ENCODE peak calls at places on chromosome 1, in six cellular contexts. E, H, O, F, W and J are unnamed samples.

GRCh38 chr1:9201421-9202239 is 32.9 kb upstream of the H6PD start:
- DNase-seq in E (peak), H (no peak), O (peak), F (no peak), W (peak), J (peak)

GRCh38 chr1:110645172-110645571 is 29.6 kb downstream of the KCNA3 start:
- DNase-seq in E (no peak), H (no peak), O (no peak), F (no peak), W (no peak), J (no peak)

GRCh38 chr1:220113136-220113695 is 19.3 kb downstream of the IARS2 start:
- DNase-seq in E (peak), H (no peak), O (peak), F (no peak), W (peak), J (no peak)

GRCh38 chr1:212982430-212983152 is 32.2 kb downstream of the VASH2 start:
- DNase-seq in E (no peak), H (no peak), O (peak), F (no peak), W (no peak), J (peak)

GRCh38 chr1:114718661-114719423 is 2.3 kb upstream of the NRAS start:
- DNase-seq in E (peak), H (no peak), O (peak), F (no peak), W (peak), J (no peak)

GRCh38 chr1:21160263-21160662 is 16.4 kb downstream of the EIF4G3 start:
- DNase-seq in E (no peak), H (no peak), O (no peak), F (no peak), W (no peak), J (no peak)

GRCh38 chr1:156100205-156100995 is 14.1 kb upstream of the LMNA start:
- DNase-seq in E (no peak), H (no peak), O (no peak), F (no peak), W (no peak), J (no peak)

GRCh38 chr1:214332950-214333798 is 52.2 kb downstream of the SMYD2 start:
- DNase-seq in E (peak), H (peak), O (peak), F (no peak), W (peak), J (peak)

GRCh38 chr1:152745289-152745704 is 12.5 kb upstream of the KPRP start:
- DNase-seq in E (no peak), H (no peak), O (peak), F (no peak), W (peak), J (no peak)

GRCh38 chr1:32256473-32257226 is 5.6 kb downstream of the LCK start:
- DNase-seq in E (no peak), H (no peak), O (no peak), F (no peak), W (no peak), J (no peak)

GRCh38 chr1:166432655-166433054 is 265.9 kb upstream of the FAM78B start:
- DNase-seq in E (no peak), H (no peak), O (no peak), F (no peak), W (no peak), J (no peak)

GRCh38 chr1:166951050-166951449 is 24.3 kb downstream of the ILDR2 start:
- DNase-seq in E (no peak), H (no peak), O (no peak), F (no peak), W (no peak), J (no peak)

GRCh38 chr1:29161977-29162376 is 19.7 kb downstream of the SRSF4 start:
- DNase-seq in E (no peak), H (no peak), O (no peak), F (no peak), W (no peak), J (no peak)

GRCh38 chr1:160818207-160818935 is 22.4 kb downstream of the LY9 start:
- DNase-seq in E (no peak), H (no peak), O (no peak), F (no peak), W (no peak), J (no peak)

GRCh38 chr1:84379781-84380180 is 18.5 kb upstream of the DNASE2B start:
- DNase-seq in E (no peak), H (no peak), O (no peak), F (no peak), W (no peak), J (no peak)

GRCh38 chr1:84379128-84379527 is 19.2 kb upstream of the DNASE2B start:
- DNase-seq in E (peak), H (no peak), O (peak), F (no peak), W (peak), J (no peak)

GRCh38 chr1:84374991-84375838 is 23.1 kb upstream of the DNASE2B start:
- DNase-seq in E (no peak), H (no peak), O (no peak), F (no peak), W (no peak), J (no peak)

GRCh38 chr1:84375965-84376910 is 22.0 kb upstream of the DNASE2B start:
- DNase-seq in E (no peak), H (no peak), O (peak), F (no peak), W (no peak), J (no peak)

DNA sequence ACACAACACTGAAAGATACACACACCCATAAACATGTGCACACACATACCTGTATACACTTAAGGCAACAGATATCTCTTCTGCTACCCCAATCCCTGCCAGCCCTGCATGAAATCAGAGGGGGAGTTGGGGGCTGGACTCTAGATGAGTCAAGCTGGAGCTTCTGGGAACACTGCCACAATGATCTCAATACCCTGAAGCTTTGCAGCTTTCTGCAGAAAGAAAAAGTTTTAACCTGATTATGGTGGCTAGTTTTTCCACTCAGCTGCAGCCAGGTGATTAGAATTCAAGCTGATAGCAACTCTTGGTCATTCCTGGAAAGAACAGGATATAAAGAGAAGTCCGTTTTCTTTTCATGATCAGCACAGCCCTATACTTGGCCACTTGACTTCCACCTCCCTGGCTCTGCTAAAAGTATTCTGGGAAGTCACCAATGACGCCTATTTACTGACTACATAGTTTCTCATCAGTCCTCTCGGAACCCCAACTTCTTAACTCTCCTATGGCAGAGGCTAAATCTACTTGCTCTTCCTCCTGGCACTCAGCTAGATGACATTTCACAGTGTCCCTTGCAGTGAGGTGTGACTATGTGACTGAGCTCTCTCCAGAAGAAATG is 20.7 kb upstream of the DNASE2B start:
- DNase-seq in E (peak), H (no peak), O (peak), F (no peak), W (no peak), J (no peak)
- H4K91ac ChIP-seq in E (no peak), H (no peak), O (peak), F (no peak), W (no peak), J (no peak)

GRCh38 chr1:228552596-228553176 is 65.5 kb downstream of the RNF187 start:
- DNase-seq in E (no peak), H (no peak), O (no peak), F (no peak), W (peak), J (no peak)
- H4K91ac ChIP-seq in E (no peak), H (no peak), O (no peak), F (no peak), W (no peak), J (no peak)

GRCh38 chr1:73671530-73671929 is 526.4 kb downstream of the LRRIQ3 start:
- DNase-seq in E (no peak), H (no peak), O (no peak), F (no peak), W (no peak), J (no peak)

GRCh38 chr1:73674945-73675561 is 522.9 kb downstream of the LRRIQ3 start:
- DNase-seq in E (peak), H (no peak), O (no peak), F (no peak), W (peak), J (no peak)

DNA sequence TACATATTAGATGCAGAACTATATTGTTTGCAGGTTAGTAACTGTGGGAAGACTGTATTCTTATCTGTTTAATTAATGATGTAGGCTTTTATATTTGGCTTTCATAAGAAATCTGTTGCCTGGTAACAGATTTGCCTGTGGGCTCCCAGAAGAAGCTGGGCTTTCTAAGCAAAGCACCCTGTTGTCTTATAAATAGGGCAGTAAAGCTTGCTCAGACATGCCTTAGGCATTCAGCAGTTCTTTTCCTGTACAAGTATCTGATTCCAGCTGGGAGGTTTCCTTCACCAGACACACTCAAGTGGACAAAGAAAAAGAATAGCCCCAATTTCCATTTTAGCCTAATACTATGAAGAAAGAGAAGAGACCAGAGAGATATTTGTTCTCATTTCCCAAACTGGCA is 524.0 kb downstream of the LRRIQ3 start:
- DNase-seq in E (no peak), H (no peak), O (no peak), F (no peak), W (no peak), J (no peak)
- H4K91ac ChIP-seq in E (no peak), H (no peak), O (no peak), F (no peak), W (no peak), J (no peak)

DNA sequence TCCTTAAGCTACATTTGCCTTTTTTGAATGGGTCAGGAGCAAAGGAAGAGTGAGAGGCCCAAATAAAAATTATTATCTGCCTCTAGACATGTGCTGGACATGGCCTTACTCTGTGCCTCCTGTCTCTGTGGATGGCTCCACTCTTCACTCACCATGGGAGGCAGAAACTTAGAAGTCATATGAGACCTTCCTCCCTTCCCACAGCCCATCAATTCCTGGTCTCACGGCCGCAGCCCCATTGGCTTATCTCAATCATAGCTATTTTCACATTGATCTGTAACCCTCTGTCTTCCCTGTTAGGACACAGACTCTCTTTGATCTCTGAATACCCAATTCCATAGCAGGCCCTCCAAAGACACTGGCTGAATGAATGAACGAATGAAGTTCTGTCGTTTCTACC is 14.2 kb upstream of the ADORA1 start:
- DNase-seq in E (no peak), H (no peak), O (no peak), F (no peak), W (no peak), J (no peak)
- H4K91ac ChIP-seq in E (no peak), H (no peak), O (no peak), F (no peak), W (no peak), J (no peak)

DNA sequence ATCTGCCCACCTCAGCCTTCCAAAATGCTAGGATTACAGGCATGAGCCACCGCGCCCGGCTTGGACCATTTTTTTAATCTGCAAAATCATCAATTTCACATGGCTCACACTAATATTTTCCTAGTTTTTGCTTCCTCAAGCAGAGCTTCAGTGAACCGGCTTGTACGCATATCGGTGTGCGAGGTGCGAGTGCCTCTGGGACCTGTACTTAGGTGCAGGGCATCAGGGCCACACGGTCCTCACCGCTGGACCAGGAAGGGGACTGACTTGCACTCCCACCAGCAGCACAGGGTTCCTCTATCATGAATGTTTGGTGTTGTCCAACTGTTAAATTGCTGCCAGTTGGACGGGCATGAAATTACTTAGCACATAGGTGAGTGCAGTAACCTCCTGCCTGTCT is 15.4 kb upstream of the SHE start:
- DNase-seq in E (no peak), H (no peak), O (no peak), F (no peak), W (no peak), J (no peak)
- H4K91ac ChIP-seq in E (no peak), H (no peak), O (no peak), F (no peak), W (no peak), J (no peak)

GRCh38 chr1:164561007-164561406 is 2.0 kb downstream of the PBX1 start:
- DNase-seq in E (no peak), H (no peak), O (no peak), F (no peak), W (peak), J (no peak)
- H4K91ac ChIP-seq in E (no peak), H (no peak), O (no peak), F (no peak), W (no peak), J (no peak)

DNA sequence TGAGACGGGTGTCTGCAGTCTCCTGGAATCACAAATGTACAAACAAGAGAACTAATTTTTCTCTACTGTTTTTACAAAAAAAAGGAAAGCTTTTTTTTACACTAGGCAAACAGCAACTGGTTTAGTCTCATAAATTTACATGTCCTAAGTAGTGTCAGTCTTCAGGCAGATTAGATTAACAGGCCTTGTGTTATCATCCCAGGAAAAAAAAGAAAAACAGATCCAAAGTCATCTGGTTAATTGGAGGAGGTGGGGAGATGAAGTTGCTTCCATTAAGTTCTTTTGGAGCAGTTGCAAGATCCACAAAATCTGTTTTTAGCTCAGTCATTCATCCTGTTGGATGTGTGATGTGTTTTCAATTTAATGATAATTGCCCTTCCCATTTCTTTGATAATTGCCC is 363.5 kb upstream of the ADGRL2 start:
- DNase-seq in E (peak), H (no peak), O (no peak), F (no peak), W (no peak), J (no peak)
- H4K91ac ChIP-seq in E (no peak), H (no peak), O (no peak), F (no peak), W (no peak), J (no peak)

GRCh38 chr1:91066545-91066944 is 44.7 kb upstream of the ZNF644 start:
- DNase-seq in E (no peak), H (no peak), O (no peak), F (peak), W (no peak), J (no peak)
- H4K91ac ChIP-seq in E (no peak), H (no peak), O (no peak), F (no peak), W (no peak), J (no peak)